ENCODE peak calls at places on chromosome 16, in four cellular contexts. Y is HepG2, Q is K562, V is HCT116. I is an unnamed sample. For H3K9me3, the result is how much of the 10 kb centered on the place peaks cover.

GRCh38 chr16:57859331-57859730 is 57.0 kb upstream of the KIFC3 start:
- DNase-seq in Y (peak), V (peak), Q (peak), I (no peak)

GRCh38 chr16:53809088-53809951 is 105.4 kb downstream of the FTO start:
- DNase-seq in Y (no peak), Q (no peak), V (no peak), I (no peak)

GRCh38 chr16:64864232-64864803 is 257.5 kb downstream of the CDH11 start:
- DNase-seq in Y (no peak), V (no peak), Q (no peak), I (peak)

GRCh38 chr16:56226187-56226586 is 34.9 kb downstream of the GNAO1 start:
- DNase-seq in Y (no peak), Q (no peak), V (no peak), I (no peak)

GRCh38 chr16:19883296-19883951 is 1.2 kb downstream of the GPRC5B start:
- DNase-seq in Y (no peak), V (no peak), Q (peak), I (no peak)

GRCh38 chr16:72961115-72961832 is 86.7 kb downstream of the ZFHX3 start:
- DNase-seq in V (no peak), Q (peak), Y (no peak), I (no peak)

GRCh38 chr16:10776280-10776679 is 32.6 kb downstream of the NUBP1 start:
- DNase-seq in Y (no peak), Q (no peak), V (no peak), I (no peak)

GRCh38 chr16:46842192-46842895 is 11.4 kb upstream of the C16orf87 start:
- DNase-seq in Y (no peak), Q (no peak), V (no peak), I (no peak)

GRCh38 chr16:87931504-87931903 is 4.8 kb downstream of the CA5A start:
- DNase-seq in V (no peak), Y (no peak), Q (peak), I (no peak)

GRCh38 chr16:15422222-15422621 is 12.2 kb upstream of the BMERB1 start:
- DNase-seq in Q (no peak), Y (no peak), V (no peak), I (no peak)

GRCh38 chr16:11257131-11257938 is 1.3 kb upstream of the SOCS1 start:
- DNase-seq in Y (peak), V (peak), Q (peak), I (no peak)

GRCh38 chr16:75455677-75456076 is 8.8 kb downstream of the TMEM170A start:
- DNase-seq in V (no peak), Y (no peak), Q (no peak), I (no peak)

GRCh38 chr16:85360323-85361277 is 248.3 kb upstream of the CIBAR2 start:
- DNase-seq in V (no peak), Y (no peak), Q (no peak), I (no peak)

GRCh38 chr16:27230562-27230991 is 27.3 kb downstream of the KDM8 start:
- DNase-seq in Y (no peak), V (no peak), Q (no peak), I (no peak)

GRCh38 chr16:3924763-3925162 is 44.2 kb upstream of the CREBBP start:
- DNase-seq in Q (no peak), V (no peak), Y (no peak), I (no peak)

GRCh38 chr16:67518676-67519075 is 10.0 kb upstream of the RIPOR1 start:
- DNase-seq in Q (no peak), V (no peak), Y (no peak), I (no peak)

GRCh38 chr16:75258807-75259141 is 7.3 kb upstream of the BCAR1 start:
- DNase-seq in V (no peak), Q (no peak), Y (no peak), I (no peak)

GRCh38 chr16:79328327-79329162 is 272.0 kb downstream of the MAF start:
- DNase-seq in V (no peak), Y (no peak), Q (no peak), I (no peak)

GRCh38 chr16:85126731-85127662 is 14.7 kb upstream of the CIBAR2 start:
- DNase-seq in V (no peak), Q (peak), Y (no peak), I (no peak)

GRCh38 chr16:67677712-67678111 is 11.1 kb downstream of the C16orf86 start:
- DNase-seq in V (no peak), Y (no peak), Q (no peak), I (no peak)

GRCh38 chr16:3158498-3159314 is 23.9 kb downstream of the ZNF213 start:
- DNase-seq in V (peak), Y (peak), Q (peak), I (no peak)

GRCh38 chr16:87541004-87541881 is 48.4 kb upstream of the ZCCHC14 start:
- DNase-seq in Q (no peak), Y (no peak), V (no peak), I (no peak)

GRCh38 chr16:85238233-85238647 is 126.0 kb upstream of the CIBAR2 start:
- DNase-seq in Y (no peak), V (no peak), Q (no peak), I (no peak)

GRCh38 chr16:3157229-3158013 is 22.6 kb downstream of the ZNF213 start:
- DNase-seq in V (peak), Y (peak), Q (peak), I (peak)

GRCh38 chr16:46884513-46885293 is 541 bp downstream of the GPT2 start:
- DNase-seq in Q (peak), Y (no peak), V (no peak), I (no peak)

GRCh38 chr16:65769055-65769465 is 597.4 kb upstream of the CDH5 start:
- DNase-seq in V (no peak), Y (no peak), Q (peak), I (no peak)

GRCh38 chr16:50539822-50540710 is 8.1 kb upstream of the NKD1 start:
- DNase-seq in V (no peak), Y (peak), Q (no peak), I (no peak)

GRCh38 chr16:86088816-86089215 is 189.9 kb downstream of the IRF8 start:
- DNase-seq in Y (no peak), V (no peak), Q (no peak), I (no peak)

GRCh38 chr16:10622036-10622921 is 41.9 kb upstream of the EMP2 start:
- DNase-seq in V (no peak), Y (no peak), Q (peak), I (no peak)

GRCh38 chr16:67183-67791 is 5.1 kb downstream of the RHBDF1 start:
- DNase-seq in Q (no peak), V (no peak), Y (no peak), I (no peak)

GRCh38 chr16:79509906-79510305 is 90.6 kb downstream of the MAF start:
- DNase-seq in Q (no peak), Y (no peak), V (no peak), I (no peak)

GRCh38 chr16:51556694-51557327 is 405.7 kb upstream of the SALL1 start:
- DNase-seq in V (no peak), Q (no peak), Y (no peak), I (no peak)

GRCh38 chr16:3020604-3021448 is 658 bp downstream of the TNFRSF12A start:
- DNase-seq in Y (peak), Q (peak), V (peak), I (peak)

GRCh38 chr16:57264950-57265371 is 19.5 kb downstream of the PLLP start:
- DNase-seq in Y (no peak), V (no peak), Q (no peak), I (no peak)

DNA sequence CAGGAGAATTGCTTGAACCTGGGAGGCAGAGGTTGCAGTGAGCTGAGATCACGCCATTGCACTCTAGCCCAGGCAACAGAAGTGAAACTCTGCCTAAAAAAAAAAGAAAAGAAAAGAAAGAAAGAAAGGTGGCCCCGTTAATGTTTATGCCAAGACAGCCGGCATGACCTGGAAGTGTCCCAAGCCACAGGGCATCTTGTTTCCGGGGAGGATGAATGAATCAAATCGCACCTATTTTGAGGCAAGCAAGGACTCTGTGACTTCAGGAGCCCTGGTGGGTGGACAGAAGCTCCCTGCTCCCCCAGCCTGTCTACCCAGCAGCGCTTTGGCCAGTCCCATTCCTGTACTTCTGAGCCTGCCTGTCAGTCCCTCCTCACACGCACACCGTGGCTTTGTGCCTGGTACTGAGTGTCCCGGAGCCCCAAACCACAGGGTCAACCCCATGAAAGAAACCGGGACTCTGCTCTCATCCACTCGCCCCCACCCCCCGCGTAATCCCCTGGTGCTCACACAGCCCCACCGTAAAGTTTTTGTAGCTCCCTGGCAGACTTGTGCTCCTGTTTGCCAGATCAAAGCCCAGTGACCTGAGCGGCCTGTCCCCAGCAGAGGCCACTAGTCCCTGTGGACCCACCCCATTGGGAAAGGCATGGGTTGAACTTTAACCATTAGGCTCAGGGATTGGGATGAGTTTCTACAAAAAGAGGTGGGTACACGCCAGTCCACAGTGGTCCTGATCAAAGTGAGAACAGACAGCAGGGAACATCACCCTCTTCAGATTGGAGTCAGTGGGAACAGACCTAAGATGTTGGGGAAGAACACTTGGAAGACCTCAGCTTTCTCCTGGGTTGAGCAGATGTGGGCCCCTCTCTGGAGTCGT is 19.3 kb downstream of the CD2BP2 start:
- DNase-seq in Q (no peak), Y (peak), V (no peak), I (no peak)
- TF ChIP-seq REST in Q (no peak), Y (peak), V (no peak), I (no peak)

DNA sequence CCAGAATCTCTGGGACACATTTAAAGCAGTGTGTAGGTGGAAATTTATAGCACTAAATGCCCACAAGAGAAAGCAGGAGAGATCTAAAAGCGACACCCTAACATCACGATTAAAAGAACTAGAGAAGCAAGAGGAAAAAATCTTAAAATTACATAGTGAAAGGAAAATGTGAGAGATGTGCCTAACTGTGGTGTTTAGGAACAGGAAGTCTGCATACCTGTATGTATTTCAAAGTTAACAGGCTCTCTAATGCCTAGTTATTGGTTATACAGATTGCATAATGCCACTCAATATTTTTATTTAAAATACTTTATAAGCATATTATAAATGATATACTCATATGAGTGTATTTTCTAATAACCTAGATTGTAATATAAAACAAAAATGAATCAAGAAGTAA is 25.9 kb downstream of the ZNF267 start:
- DNase-seq in Y (no peak), Q (no peak), V (no peak), I (no peak)
- H3K9me3 ChIP-seq in Y (under half), Q (under half), V (under half), I (under half)

DNA sequence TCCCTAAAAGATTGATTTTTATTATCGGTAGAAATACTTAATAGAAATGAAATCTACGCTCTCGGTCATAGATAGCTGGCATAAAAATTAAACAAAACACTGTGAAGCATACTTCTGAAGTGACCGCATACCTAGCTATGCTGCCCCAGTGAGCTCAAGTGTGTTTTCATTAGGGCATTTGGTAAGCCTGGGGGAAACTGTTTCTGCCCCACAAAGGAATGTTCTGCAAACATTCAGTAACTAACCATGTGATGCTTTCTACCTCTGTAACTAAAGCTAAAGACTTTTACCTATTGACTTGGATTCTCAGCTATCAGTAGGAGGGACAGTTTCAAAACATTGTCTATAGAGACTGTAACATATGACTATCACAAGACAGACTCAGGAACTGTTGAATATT is 93.5 kb upstream of the HSBP1 start:
- DNase-seq in Y (no peak), Q (no peak), V (no peak), I (no peak)
- TF ChIP-seq TCF7L2 in Y (no peak), Q (no peak), V (no peak), I (no peak)

GRCh38 chr16:17026600-17027242 is 444.0 kb downstream of the XYLT1 start:
- DNase-seq in V (no peak), Q (no peak), Y (no peak), I (no peak)
- TF ChIP-seq REST in V (no peak), Q (no peak), Y (no peak), I (no peak)